ENCODE peak calls at places on chromosomes 4 and X, in five cellular contexts. B, Y, E, C and G are unnamed samples. For H3K4me1, the result is how much of the 10 kb centered on the place peaks cover.

GRCh38 chr4:8741513-8742226 is 130.0 kb downstream of the HMX1 start:
- DNase-seq in B (no peak), Y (no peak), E (no peak), C (no peak), G (peak)

GRCh38 chr4:40952672-40953071 is 202.9 kb downstream of the NSUN7 start:
- DNase-seq in B (peak), Y (no peak), E (no peak), C (no peak), G (no peak)

GRCh38 chrX:45006002-45006800 is 133.2 kb downstream of the KDM6A start:
- DNase-seq in B (no peak), Y (peak), E (no peak), C (no peak), G (no peak)

GRCh38 chr4:32112891-32113290 is 1392.7 kb downstream of the PCDH7 start:
- DNase-seq in B (no peak), Y (no peak), E (no peak), C (no peak), G (no peak)

GRCh38 chrX:72540318-72540717 is 32.3 kb downstream of the HDAC8 start:
- DNase-seq in B (no peak), Y (peak), E (no peak), C (peak), G (no peak)

GRCh38 chrX:119802546-119802945 is 11.1 kb upstream of the RPL39 start:
- DNase-seq in B (no peak), Y (no peak), E (no peak), C (no peak), G (no peak)

GRCh38 chrX:29952016-29952415 is 263.3 kb upstream of the MAGEB2 start:
- DNase-seq in B (no peak), Y (no peak), E (no peak), C (peak), G (no peak)

GRCh38 chrX:31071262-31071661 is 579 bp downstream of the FTHL17 start:
- DNase-seq in B (no peak), Y (no peak), E (no peak), C (no peak), G (peak)

GRCh38 chrX:2492536-2493218 is 8.1 kb downstream of the DHRSX start:
- DNase-seq in B (no peak), Y (no peak), E (no peak), C (no peak), G (peak)

GRCh38 chrX:18354369-18355329 is at the start of gene SCML2:
- DNase-seq in B (no peak), Y (peak), E (peak), C (peak), G (peak)

GRCh38 chr4:62225972-62226371 is 1025.8 kb downstream of the ADGRL3 start:
- DNase-seq in B (no peak), Y (no peak), E (no peak), C (peak), G (no peak)

GRCh38 chrX:110847334-110847733 is 51.7 kb upstream of the CHRDL1 start:
- DNase-seq in B (no peak), Y (peak), E (peak), C (peak), G (no peak)

GRCh38 chrX:47143894-47144625 is 442 bp downstream of the NDUFB11 start:
- DNase-seq in B (no peak), Y (no peak), E (peak), C (peak), G (peak)

GRCh38 chrX:34656467-34656841 is 631 bp downstream of the TMEM47 start:
- DNase-seq in B (no peak), Y (peak), E (no peak), C (peak), G (no peak)

GRCh38 chr4:186144180-186144579 is 39.7 kb downstream of the FAM149A start:
- DNase-seq in B (peak), Y (peak), E (peak), C (peak), G (no peak)

GRCh38 chrX:122572461-122572860 is 611.6 kb upstream of the GRIA3 start:
- DNase-seq in B (no peak), Y (no peak), E (no peak), C (peak), G (no peak)

GRCh38 chrX:23334871-23335599 is 386 bp downstream of the PTCHD1 start:
- DNase-seq in B (no peak), Y (peak), E (no peak), C (no peak), G (no peak)

GRCh38 chr4:88097301-88097700 is 61.1 kb downstream of the ABCG2 start:
- DNase-seq in B (no peak), Y (no peak), E (no peak), C (peak), G (no peak)

GRCh38 chr4:6188687-6189305 is 11.6 kb downstream of the JAKMIP1 start:
- DNase-seq in B (no peak), Y (peak), E (no peak), C (no peak), G (no peak)

GRCh38 chr4:6372649-6373525 is 99.5 kb downstream of the PPP2R2C start:
- DNase-seq in B (no peak), Y (peak), E (peak), C (peak), G (no peak)

GRCh38 chr4:53119685-53120084 is 246.2 kb downstream of the SCFD2 start:
- DNase-seq in B (no peak), Y (peak), E (no peak), C (peak), G (no peak)

GRCh38 chrX:102858826-102859627 is 78.0 kb upstream of the RAB40AL start:
- DNase-seq in B (no peak), Y (peak), E (no peak), C (no peak), G (no peak)

GRCh38 chr4:184439856-184440592 is 34.3 kb downstream of the IRF2 start:
- DNase-seq in B (peak), Y (no peak), E (no peak), C (peak), G (no peak)
- H3K27ac ChIP-seq in B (no peak), Y (no peak), E (no peak), C (peak), G (peak)

DNA sequence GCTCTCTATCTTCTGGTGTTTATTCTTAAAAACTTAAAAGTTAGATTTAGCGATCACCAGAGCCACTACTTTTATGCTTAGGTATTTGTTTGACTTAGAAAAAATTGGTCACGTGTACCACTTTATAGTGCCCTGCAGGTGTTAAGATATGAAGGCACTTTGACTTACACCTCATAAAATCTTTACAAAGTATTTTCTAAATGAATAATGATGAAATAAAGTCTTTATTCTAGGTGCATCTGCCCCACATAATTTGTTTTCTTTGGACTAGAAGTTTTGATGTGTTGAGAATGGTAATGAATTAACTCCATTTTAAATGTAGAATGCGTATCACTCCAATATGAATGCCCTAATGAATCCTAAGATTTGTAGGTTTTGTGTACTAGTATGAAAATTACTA is 2.9 kb downstream of the FMR1 start:
- DNase-seq in B (no peak), Y (no peak), E (no peak), C (no peak), G (no peak)
- H3K4me1 ChIP-seq in B (under half), Y (under half), E (under half), C (under half), G (half or more)

DNA sequence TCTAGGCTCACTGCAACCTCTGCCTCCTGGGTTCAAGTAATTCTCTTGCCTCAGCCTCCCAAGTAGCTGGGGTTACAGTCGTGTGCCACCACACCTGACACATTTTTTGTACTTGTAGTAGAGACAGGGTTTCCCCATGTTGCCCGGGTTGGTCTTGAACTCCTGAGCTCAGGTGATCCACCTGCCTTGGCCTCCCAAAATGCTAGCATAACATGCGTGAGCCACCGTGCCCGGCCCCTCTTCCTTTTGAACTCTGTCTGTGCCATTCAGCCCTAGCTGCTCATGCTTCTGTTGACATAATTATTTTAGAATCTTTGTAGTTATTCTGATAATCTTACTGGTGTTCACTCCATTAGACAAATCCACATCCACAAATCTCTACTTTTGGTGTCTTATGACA is 1231.3 kb upstream of the ADGRL3 start:
- DNase-seq in B (no peak), Y (no peak), E (no peak), C (no peak), G (no peak)
- H3K4me3 ChIP-seq in B (no peak), Y (no peak), E (no peak), C (no peak), G (no peak)

DNA sequence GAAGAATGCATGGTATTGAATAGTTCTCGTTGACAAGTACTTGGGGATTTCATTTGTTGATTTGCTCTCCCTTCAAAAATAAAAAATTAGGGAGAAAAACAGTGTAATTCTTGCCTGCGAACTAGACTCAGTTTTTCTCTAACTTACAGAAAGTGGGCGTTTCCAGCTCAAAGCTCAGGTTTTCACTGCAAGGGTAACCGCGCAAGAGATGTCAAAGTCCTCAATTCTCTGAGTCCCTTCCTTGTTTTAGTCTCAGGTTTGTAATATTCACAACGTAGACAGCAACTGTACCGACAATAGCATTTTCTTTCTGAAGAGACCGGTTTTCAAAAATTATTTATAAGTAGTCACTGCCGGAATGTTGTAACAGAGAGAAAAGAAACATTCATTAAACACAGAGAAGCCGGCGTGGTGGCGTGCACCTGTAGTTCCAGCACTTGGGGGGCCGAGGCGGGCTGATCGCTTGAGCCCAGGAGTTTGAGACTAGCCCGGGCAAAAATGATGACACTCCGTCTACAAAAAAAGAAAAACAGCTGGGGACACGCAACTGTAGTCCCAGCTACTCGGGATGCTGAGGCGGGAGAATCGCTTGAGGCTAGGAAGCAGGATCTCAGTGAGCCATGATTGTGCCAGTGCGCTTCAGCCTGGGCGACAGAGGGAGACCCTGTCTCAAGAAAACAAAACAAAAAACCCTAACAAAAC is 771 bp downstream of the ZCCHC4 start:
- DNase-seq in B (no peak), Y (peak), E (peak), C (no peak), G (no peak)
- H3K27ac ChIP-seq in B (peak), Y (no peak), E (peak), C (peak), G (no peak)

GRCh38 chrX:115134366-115134765 is 54.8 kb upstream of the RBMXL3 start:
- DNase-seq in B (no peak), Y (no peak), E (no peak), C (peak), G (no peak)
- H3K4me1 ChIP-seq in B (under half), Y (under half), E (under half), C (under half), G (under half)

GRCh38 chr4:168630445-168631187 is 133.8 kb downstream of the PALLD start:
- DNase-seq in B (no peak), Y (no peak), E (no peak), C (peak), G (no peak)
- H3K4me3 ChIP-seq in B (peak), Y (no peak), E (no peak), C (peak), G (no peak)

DNA sequence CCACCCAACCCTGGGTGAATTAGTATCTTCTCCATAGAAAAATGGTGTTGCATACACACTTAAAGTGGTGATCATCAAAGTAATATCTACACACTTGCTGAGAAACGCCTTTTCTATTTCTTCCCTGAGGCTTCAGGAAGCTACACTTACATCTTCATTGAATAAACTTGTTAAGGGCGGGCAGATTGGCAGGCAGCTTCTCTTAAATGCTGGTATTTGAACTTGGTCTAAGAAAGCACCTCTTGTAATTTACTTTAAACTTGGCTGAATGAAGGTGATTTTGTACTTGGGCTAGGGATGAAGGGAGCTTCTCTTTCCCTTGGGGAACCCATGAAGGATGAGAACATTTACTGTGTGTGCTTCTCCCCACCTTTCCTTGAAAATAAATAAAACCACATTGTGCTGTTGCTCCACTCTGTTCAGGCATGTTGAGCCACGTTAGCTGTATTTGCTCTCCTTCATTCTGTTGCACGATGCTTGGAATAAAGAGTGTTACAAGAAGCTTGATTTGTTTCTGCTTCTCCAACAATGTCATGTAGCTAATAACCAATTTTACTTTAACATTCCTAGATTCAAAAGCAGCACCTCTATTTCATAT is 430.1 kb downstream of the ANKRD50 start:
- DNase-seq in B (no peak), Y (no peak), E (no peak), C (no peak), G (no peak)
- H3K27ac ChIP-seq in B (no peak), Y (no peak), E (no peak), C (no peak), G (no peak)

DNA sequence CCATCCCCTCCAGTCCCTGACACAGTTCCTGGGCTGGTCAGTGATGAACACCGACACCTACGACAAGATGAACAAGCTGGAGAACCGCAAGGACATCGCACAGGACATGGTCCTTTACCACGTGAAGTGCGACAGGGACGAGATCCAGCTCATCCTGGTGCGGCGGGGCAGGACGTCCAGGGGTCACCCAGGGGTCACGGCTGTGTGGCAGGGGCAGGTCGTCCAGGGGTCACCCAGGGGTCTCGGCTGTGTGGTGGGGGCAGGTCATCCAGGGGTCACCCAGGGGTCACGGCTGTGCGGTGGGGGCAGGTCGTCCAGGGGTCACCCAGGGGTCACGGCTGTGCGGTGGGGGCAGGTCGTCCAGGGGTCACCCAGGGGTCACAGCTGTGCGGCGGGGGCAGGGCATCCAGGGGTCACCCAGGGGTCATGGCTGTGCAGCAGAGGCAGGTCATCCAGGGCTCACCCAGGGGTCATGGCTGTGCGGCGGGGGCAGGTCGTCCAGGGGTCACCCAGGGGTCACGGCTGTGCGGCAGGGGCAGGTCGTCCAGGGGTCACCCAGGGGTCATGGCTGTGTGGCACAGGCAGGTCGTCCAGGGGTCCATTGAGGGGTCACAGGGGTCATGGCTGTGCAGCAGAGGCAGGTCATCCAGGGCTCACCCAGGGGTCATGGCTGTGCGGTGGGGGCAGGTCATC is 16.6 kb downstream of the ATP5ME start:
- DNase-seq in B (no peak), Y (no peak), E (no peak), C (no peak), G (no peak)
- H3K4me1 ChIP-seq in B (under half), Y (under half), E (under half), C (under half), G (under half)

GRCh38 chr4:128831526-128832252 is 22.2 kb downstream of the JADE1 start:
- DNase-seq in B (no peak), Y (peak), E (no peak), C (peak), G (no peak)
- H3K4me3 ChIP-seq in B (no peak), Y (no peak), E (no peak), C (no peak), G (no peak)